ENCODE peak calls at places on chromosomes 12 and 14, in nine cellular contexts. U is stomach, O is mesenchymal stem cell, X is suprapubic skin, C is heart right ventricle, I is fibroblast of lung, A is cardiac muscle cell, K is GM23248, Q is psoas muscle. D is an unnamed sample.

GRCh38 chr14:31286456-31287293 is 79.1 kb upstream of the HECTD1 start:
- DNase-seq in Q (no peak), O (no peak), A (no peak), U (no peak), I (no peak), X (no peak), C (no peak), K (no peak), D (no peak)

GRCh38 chr14:53249059-53249458 is 95.9 kb upstream of the DDHD1 start:
- DNase-seq in I (peak; percentile 6), O (no peak), K (peak; percentile 45), U (no peak), A (peak; percentile 22), C (no peak), X (no peak), Q (no peak), D (no peak)

GRCh38 chr14:73022051-73022450 is 4.9 kb downstream of the ZFYVE1 start:
- DNase-seq in X (no peak), U (no peak), K (no peak), C (no peak), A (no peak), Q (no peak), O (no peak), I (no peak), D (no peak)

GRCh38 chr14:57845802-57846531 is 19.9 kb downstream of the SLC35F4 start:
- DNase-seq in Q (no peak), O (no peak), U (no peak), C (peak; percentile 6), I (peak; percentile 54), K (peak; percentile 58), A (no peak), X (no peak), D (no peak)

GRCh38 chr14:99260652-99261551 is 11.1 kb downstream of the BCL11B start:
- DNase-seq in C (no peak), Q (no peak), U (no peak), K (no peak), A (no peak), X (no peak), I (no peak), O (no peak), D (no peak)

GRCh38 chr14:56216631-56217379 is 98.6 kb downstream of the PELI2 start:
- DNase-seq in I (peak; percentile 44), A (peak; percentile 66), U (peak; percentile 66), X (no peak), O (peak; percentile 78), Q (peak; percentile 48), C (peak; percentile 62), K (peak; percentile 43), D (no peak)

GRCh38 chr14:102811254-102811963 is 34.2 kb downstream of the TRAF3 start:
- DNase-seq in I (no peak), K (no peak), Q (no peak), C (no peak), O (no peak), X (no peak), A (no peak), U (no peak), D (no peak)

GRCh38 chr12:31589896-31590729 is 823 bp downstream of the DENND5B start:
- DNase-seq in X (peak; percentile 81), A (peak; percentile 72), K (peak; percentile 84), I (peak; percentile 66), C (peak; percentile 74), U (peak; percentile 76), Q (peak; percentile 78), O (peak; percentile 79), D (peak; percentile 84)

GRCh38 chr12:76948895-76949294 is 70.1 kb upstream of the CSRP2 start:
- DNase-seq in U (no peak), O (no peak), K (no peak), I (no peak), A (no peak), C (no peak), Q (no peak), X (no peak), D (no peak)

GRCh38 chr14:65361920-65362319 is 50.6 kb upstream of the FUT8 start:
- DNase-seq in U (peak; percentile 60), Q (peak; percentile 49), C (peak; percentile 49), A (peak; percentile 93), X (no peak), K (peak; percentile 57), O (peak; percentile 63), I (peak; percentile 78), D (no peak)

GRCh38 chr14:59269431-59269830 is 81.0 kb downstream of the DAAM1 start:
- DNase-seq in X (no peak), C (no peak), Q (no peak), O (no peak), I (no peak), U (no peak), A (no peak), K (no peak), D (no peak)

GRCh38 chr14:23130875-23131274 is 11.8 kb upstream of the CEBPE start:
- DNase-seq in K (no peak), C (no peak), A (peak; percentile 65), O (no peak), I (no peak), U (no peak), X (no peak), Q (no peak), D (no peak)

GRCh38 chr12:130826151-130826801 is 12.8 kb downstream of the STX2 start:
- DNase-seq in K (peak; percentile 76), U (no peak), C (no peak), X (peak; percentile 75), I (peak; percentile 38), A (peak; percentile 60), Q (peak; percentile 40), O (peak; percentile 37), D (no peak)

GRCh38 chr12:124385219-124385969 is 90.5 kb downstream of the RFLNA start:
- DNase-seq in C (no peak), U (no peak), Q (peak; percentile 25), A (peak; percentile 68), X (no peak), O (peak; percentile 88), I (peak; percentile 93), K (peak; percentile 92), D (no peak)
- H3K4me3 ChIP-seq in C (no peak overlapping the region), U (no peak overlapping the region), Q (peak overlapping the region; percentile 79), A (no peak overlapping the region), X (no peak overlapping the region), O (peak overlapping the region; percentile 20), I (no peak overlapping the region), K (peak overlapping the region; percentile 95), D (no peak overlapping the region)

GRCh38 chr12:56530390-56531055 is 8.9 kb downstream of the RBMS2 start:
- DNase-seq in U (no peak), A (no peak), I (no peak), K (no peak), C (no peak), X (no peak), Q (no peak), O (peak; percentile 78), D (no peak)

GRCh38 chr12:56529656-56530055 is 8.0 kb downstream of the RBMS2 start:
- DNase-seq in U (no peak), O (no peak), C (no peak), K (no peak), A (peak; percentile 23), I (no peak), Q (no peak), X (no peak), D (no peak)

DNA sequence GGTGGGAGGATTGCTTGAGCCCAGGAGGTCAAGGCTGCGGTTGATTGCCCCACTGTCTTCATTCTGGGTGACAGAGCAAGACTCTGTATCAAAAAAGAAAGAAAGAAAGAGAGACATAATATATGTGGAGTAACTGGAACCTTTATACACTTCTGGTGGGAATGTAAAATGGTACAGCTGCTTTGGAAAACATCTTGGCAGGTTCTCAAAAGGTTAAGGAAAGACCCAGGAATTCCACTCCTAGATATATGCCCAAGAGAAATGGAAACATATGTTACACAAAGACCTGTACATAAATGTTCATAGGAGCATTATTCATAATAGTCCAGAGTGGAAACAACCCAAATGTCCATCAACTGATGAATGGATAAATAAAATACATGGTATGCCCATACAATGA is 7.2 kb downstream of the RBMS2 start:
- DNase-seq in K (no peak), X (no peak), A (peak; percentile 50), C (no peak), U (no peak), I (peak; percentile 26), Q (no peak), O (no peak), D (no peak)
- H3K4me1 ChIP-seq in K (peaks cover 47% of the 10 kb centered on the region), X (peaks cover 26% of the 10 kb centered on the region), A (peaks cover 2% of the 10 kb centered on the region), C (no peaks in the 10 kb centered on the region), U (peaks cover 12% of the 10 kb centered on the region), I (peaks cover 15% of the 10 kb centered on the region), Q (no peaks in the 10 kb centered on the region), O (peaks cover 16% of the 10 kb centered on the region), D (peaks cover 20% of the 10 kb centered on the region)

DNA sequence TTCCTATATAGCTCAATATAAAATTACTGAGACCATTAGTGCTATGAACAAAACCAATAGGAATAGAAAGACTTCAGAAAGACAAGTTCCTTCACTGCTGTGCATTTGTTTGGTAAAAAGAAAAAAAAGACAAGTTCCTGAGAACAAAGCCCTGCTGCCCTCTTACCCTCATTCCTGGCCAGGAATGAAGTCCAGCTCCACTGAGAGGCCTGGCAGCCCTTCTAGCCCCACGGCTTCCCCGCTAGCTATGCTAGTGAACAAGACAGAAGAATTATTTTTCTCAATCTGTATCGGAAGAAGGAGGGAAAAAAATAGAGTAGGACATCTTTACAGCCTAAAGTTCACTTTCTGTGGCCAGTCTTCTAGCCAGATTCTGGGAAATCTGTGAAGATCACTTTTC is 1.6 kb downstream of the MFAP5 start:
- DNase-seq in I (peak; percentile 47), X (no peak), C (no peak), O (no peak), A (no peak), U (no peak), Q (no peak), K (peak; percentile 32), D (no peak)
- H3K4me3 ChIP-seq in I (no peak overlapping the region), X (peak overlapping the region; percentile 36), C (no peak overlapping the region), O (no peak overlapping the region), A (no peak overlapping the region), U (peak overlapping the region; percentile 15), Q (no peak overlapping the region), K (peak overlapping the region; percentile 92), D (no peak overlapping the region)

GRCh38 chr14:104974146-104974541 is 4.0 kb downstream of the AHNAK2 start:
- DNase-seq in Q (no peak), I (no peak), A (no peak), C (no peak), K (no peak), O (no peak), X (no peak), U (no peak), D (no peak)
- H3K4me1 ChIP-seq in Q (peaks cover 35% of the 10 kb centered on the region), I (peaks cover 39% of the 10 kb centered on the region), A (peaks cover 4% of the 10 kb centered on the region), C (peaks cover 16% of the 10 kb centered on the region), K (peaks cover 38% of the 10 kb centered on the region), O (peaks cover 92% of the 10 kb centered on the region), X (peaks cover 90% of the 10 kb centered on the region), U (peaks cover 91% of the 10 kb centered on the region), D (peaks cover 53% of the 10 kb centered on the region)

GRCh38 chr12:47216150-47216677 is 136.5 kb upstream of the AMIGO2 start:
- DNase-seq in O (no peak), I (no peak), A (no peak), Q (no peak), K (no peak), C (no peak), X (no peak), U (no peak), D (no peak)
- H3K4me3 ChIP-seq in O (no peak overlapping the region), I (no peak overlapping the region), A (no peak overlapping the region), Q (no peak overlapping the region), K (no peak overlapping the region), C (peak overlapping the region; percentile 16), X (peak overlapping the region; percentile 16), U (peak overlapping the region; percentile 4), D (no peak overlapping the region)

GRCh38 chr12:132432126-132432525 is 57.8 kb upstream of the FBRSL1 start:
- DNase-seq in O (no peak), U (no peak), I (no peak), A (no peak), K (no peak), C (no peak), Q (no peak), X (no peak), D (no peak)
- H3K4me1 ChIP-seq in O (peaks cover 10% of the 10 kb centered on the region), U (peaks cover 37% of the 10 kb centered on the region), I (no peaks in the 10 kb centered on the region), A (no peaks in the 10 kb centered on the region), K (no peaks in the 10 kb centered on the region), C (peaks cover 6% of the 10 kb centered on the region), Q (no peaks in the 10 kb centered on the region), X (peaks cover 47% of the 10 kb centered on the region), D (peaks cover 24% of the 10 kb centered on the region)

D was measured in mucosa of descending colon.